ENCODE peak calls at places on chromosome 11, in ten cellular contexts. R is spleen; J is tibial nerve; E is suprapubic skin; Y is PC-3; P is CD8-positive, alpha-beta T cell; C is mucosa of descending colon; F is pancreas; M is GM23338; H is testis. V is an unnamed sample. For H3K4me1, the result is how much of the 10 kb centered on the place peaks cover.

GRCh38 chr11:133403900-133404299 is 128.4 kb downstream of the OPCML start:
- DNase-seq in H (peak), M (peak), C (no peak), E (no peak), P (no peak), Y (no peak), F (no peak), R (no peak), J (no peak), V (no peak)

GRCh38 chr11:94028436-94028835 is 7.3 kb downstream of the HEPHL1 start:
- DNase-seq in J (no peak), Y (peak), R (no peak), M (no peak), C (no peak), E (no peak), H (no peak), P (no peak), F (no peak), V (no peak)

GRCh38 chr11:10302294-10302743 is 2.6 kb upstream of the ADM start:
- DNase-seq in P (no peak), F (peak), R (peak), E (no peak), H (no peak), M (no peak), Y (peak), C (no peak), J (no peak), V (peak)

GRCh38 chr11:27201454-27202302 is 161.1 kb downstream of the BBOX1 start:
- DNase-seq in R (no peak), E (peak), Y (peak), J (peak), M (peak), H (peak), P (no peak), C (peak), F (peak), V (peak)

GRCh38 chr11:26028294-26028954 is 303.5 kb upstream of the ANO3 start:
- DNase-seq in Y (peak), R (no peak), M (no peak), P (no peak), E (no peak), J (no peak), H (no peak), C (no peak), F (no peak), V (no peak)

GRCh38 chr11:111949519-111950426 is 12.6 kb downstream of the DIXDC1 start:
- DNase-seq in Y (no peak), E (no peak), H (no peak), J (no peak), F (no peak), M (no peak), R (no peak), P (no peak), C (no peak), V (no peak)

GRCh38 chr11:119092880-119093665 is 8.4 kb downstream of the HMBS start:
- DNase-seq in Y (peak), R (no peak), P (no peak), M (no peak), E (no peak), J (no peak), F (no peak), H (no peak), C (no peak), V (no peak)

GRCh38 chr11:66846671-66847091 is 3.4 kb downstream of the RCE1 start:
- DNase-seq in M (no peak), J (no peak), Y (peak), P (no peak), E (peak), R (peak), H (peak), F (peak), C (no peak), V (peak)

GRCh38 chr11:66336234-66337102 is at the start of gene RIN1:
- DNase-seq in P (peak), J (no peak), H (no peak), F (peak), R (peak), C (peak), E (no peak), Y (peak), M (peak), V (peak)

GRCh38 chr11:118785362-118785761 is 5.6 kb downstream of the DDX6 start:
- DNase-seq in J (no peak), R (no peak), M (no peak), E (no peak), P (no peak), H (no peak), Y (peak), C (no peak), F (no peak), V (no peak)

GRCh38 chr11:58923300-58923788 is 15.9 kb upstream of the GLYATL1 start:
- DNase-seq in R (no peak), F (no peak), M (peak), P (no peak), Y (peak), J (no peak), E (no peak), H (no peak), C (peak), V (no peak)

GRCh38 chr11:45585205-45585604 is 80.2 kb downstream of the CHST1 start:
- DNase-seq in C (no peak), Y (no peak), E (no peak), F (no peak), M (no peak), J (no peak), R (no peak), P (no peak), H (no peak), V (no peak)

GRCh38 chr11:128906185-128907065 is 15.3 kb downstream of the KCNJ5 start:
- DNase-seq in H (no peak), P (no peak), R (no peak), E (no peak), F (no peak), Y (no peak), J (no peak), M (no peak), C (peak), V (no peak)

GRCh38 chr11:10026514-10026913 is 267.5 kb downstream of the SBF2 start:
- DNase-seq in F (no peak), Y (peak), E (no peak), P (no peak), M (no peak), H (no peak), R (no peak), C (no peak), J (no peak), V (no peak)

GRCh38 chr11:28963189-28963588 is 855.0 kb downstream of the METTL15 start:
- DNase-seq in P (no peak), J (no peak), C (no peak), R (no peak), M (no peak), Y (peak), E (no peak), H (no peak), F (no peak), V (no peak)

GRCh38 chr11:6455070-6455469 is 14.3 kb upstream of the HPX start:
- DNase-seq in Y (no peak), M (no peak), F (no peak), R (no peak), E (no peak), J (no peak), H (no peak), P (no peak), C (no peak), V (no peak)

GRCh38 chr11:66044757-66045156 is 4.2 kb downstream of the GAL3ST3 start:
- DNase-seq in M (no peak), Y (no peak), F (no peak), R (peak), E (no peak), P (no peak), C (no peak), J (no peak), H (no peak), V (no peak)

GRCh38 chr11:64745219-64745522 is 1.2 kb upstream of the RASGRP2 start:
- DNase-seq in J (peak), Y (no peak), R (peak), E (peak), H (peak), C (peak), F (no peak), M (peak), P (peak), V (peak)

GRCh38 chr11:114040706-114041211 is 18.8 kb upstream of the ZBTB16 start:
- DNase-seq in J (no peak), Y (peak), R (no peak), P (no peak), E (no peak), M (no peak), H (no peak), F (peak), C (peak), V (no peak)

GRCh38 chr11:1570001-1570453 is 2.0 kb downstream of the DUSP8 start:
- DNase-seq in H (no peak), Y (no peak), E (no peak), J (no peak), C (peak), R (peak), F (peak), M (no peak), P (peak), V (peak)

GRCh38 chr11:1919428-1920127 is at the start of gene TNNT3:
- DNase-seq in F (no peak), R (peak), C (no peak), Y (no peak), E (no peak), J (no peak), H (no peak), P (no peak), M (no peak), V (peak)

GRCh38 chr11:120239713-120240640 is at the start of gene POU2F3:
- DNase-seq in J (no peak), M (peak), E (no peak), H (no peak), F (peak), C (no peak), Y (no peak), R (peak), P (no peak), V (no peak)

GRCh38 chr11:117390743-117391142 is 63.1 kb downstream of the CEP164 start:
- DNase-seq in R (peak), J (no peak), H (no peak), E (no peak), P (no peak), Y (no peak), M (no peak), C (no peak), F (no peak), V (no peak)

GRCh38 chr11:75524576-75525432 is 937 bp downstream of the GDPD5 start:
- DNase-seq in Y (peak), H (no peak), C (peak), R (peak), F (peak), E (no peak), J (no peak), M (peak), P (peak), V (peak)

GRCh38 chr11:117885777-117886176 is 9.3 kb upstream of the FXYD6 start:
- DNase-seq in P (no peak), R (no peak), E (no peak), J (no peak), H (peak), C (peak), F (no peak), Y (no peak), M (no peak), V (peak)

GRCh38 chr11:8768625-8769333 is 86.2 kb downstream of the RPL27A start:
- DNase-seq in P (no peak), Y (peak), F (peak), E (no peak), M (no peak), R (no peak), J (no peak), C (no peak), H (peak), V (no peak)

GRCh38 chr11:47955356-47955755 is 25.0 kb upstream of the PTPRJ start:
- DNase-seq in J (no peak), R (no peak), M (peak), H (no peak), Y (no peak), P (no peak), C (peak), F (no peak), E (no peak), V (no peak)

GRCh38 chr11:1870721-1871466 is 18.0 kb downstream of the LSP1 start:
- DNase-seq in E (no peak), C (no peak), J (no peak), Y (no peak), M (peak), R (peak), H (no peak), F (peak), P (peak), V (no peak)

GRCh38 chr11:44366741-44367140 is 56.8 kb upstream of the ALX4 start:
- DNase-seq in F (no peak), P (no peak), H (no peak), C (no peak), E (no peak), J (no peak), R (no peak), Y (no peak), M (no peak), V (no peak)

GRCh38 chr11:131817701-131818188 is 447.3 kb downstream of the NTM start:
- DNase-seq in C (no peak), F (no peak), J (no peak), E (no peak), H (no peak), Y (no peak), P (no peak), R (no peak), M (no peak), V (no peak)

GRCh38 chr11:45374130-45374529 is 88.0 kb upstream of the SYT13 start:
- DNase-seq in E (peak), R (no peak), H (no peak), M (no peak), Y (no peak), J (no peak), P (no peak), C (no peak), F (no peak), V (no peak)

GRCh38 chr11:65492637-65493366 is 6.0 kb upstream of the MALAT1 start:
- DNase-seq in J (peak), R (no peak), M (peak), H (peak), Y (no peak), F (peak), C (peak), E (no peak), P (no peak), V (peak)

DNA sequence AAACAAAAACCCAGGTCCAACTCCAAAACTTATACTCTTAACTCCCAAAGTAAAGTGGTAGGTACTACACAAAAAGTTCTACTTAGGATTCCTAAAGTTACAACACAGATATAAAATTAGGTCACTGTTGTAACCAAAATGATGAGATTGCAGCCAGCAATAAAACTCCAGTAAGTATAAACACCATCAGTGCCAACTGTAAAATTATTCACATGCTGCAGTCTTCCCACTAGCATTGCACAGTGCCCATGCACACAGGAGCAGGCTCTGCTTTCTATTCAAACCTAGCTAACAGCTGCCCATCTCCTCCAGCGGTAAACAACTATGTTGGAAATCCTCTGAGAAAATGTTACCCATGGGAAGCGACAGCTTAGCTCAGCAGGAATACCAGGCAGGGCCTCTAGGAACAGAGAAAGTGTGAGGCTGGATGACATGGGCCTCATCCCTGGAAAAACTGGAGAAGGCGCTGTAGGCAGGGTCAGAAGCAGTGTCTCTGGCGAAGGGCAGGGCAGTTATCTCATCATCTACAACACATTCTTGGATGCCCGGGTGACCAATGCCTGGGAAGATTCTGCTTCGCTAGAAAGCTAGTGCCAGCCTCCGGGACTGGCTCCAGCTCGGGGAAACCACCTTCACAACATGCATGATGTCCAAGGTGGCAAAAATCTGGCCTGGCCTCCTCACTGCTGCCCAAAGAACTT is 9.1 kb downstream of the CPT1A start:
- DNase-seq in P (no peak), F (no peak), J (no peak), H (peak), E (no peak), C (peak), M (no peak), R (no peak), Y (no peak), V (no peak)
- TF ChIP-seq CTCF in P (no peak), F (no peak), J (no peak), H (no peak), E (no peak), C (no peak), M (no peak), R (no peak), Y (no peak), V (no peak)

GRCh38 chr11:76672431-76673163 is 2.0 kb upstream of the LRRC32 start:
- DNase-seq in C (peak), P (peak), F (no peak), Y (no peak), R (peak), M (no peak), J (no peak), H (no peak), E (no peak), V (no peak)
- H3K4me3 ChIP-seq in C (no peak), P (peak), F (no peak), Y (no peak), R (peak), M (no peak), J (no peak), H (no peak), E (no peak), V (no peak)

DNA sequence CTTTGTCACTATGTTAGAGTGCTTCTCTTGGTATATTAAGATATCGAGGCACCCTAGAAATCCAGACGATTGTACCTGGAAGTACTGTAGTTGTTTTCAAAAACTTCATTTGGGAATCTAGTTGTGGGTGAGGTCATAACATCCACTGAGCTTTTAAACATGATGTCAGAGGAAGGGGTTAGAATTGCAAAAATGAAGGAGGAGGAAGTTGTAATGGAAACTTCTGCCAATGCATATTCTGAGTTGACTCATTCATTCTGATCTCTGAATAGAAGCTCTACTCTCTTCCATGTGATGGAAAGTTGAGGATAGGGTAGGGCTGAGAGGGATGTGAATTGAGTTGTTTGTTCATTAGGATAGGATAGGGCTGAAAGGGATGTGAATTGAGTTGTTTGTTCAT is 7.7 kb downstream of the CD44 start:
- DNase-seq in H (no peak), P (no peak), R (no peak), M (no peak), J (no peak), Y (no peak), E (no peak), F (no peak), C (no peak), V (no peak)
- H3K4me1 ChIP-seq in H (under half), P (half or more), R (half or more), M (under half), J (under half), Y (half or more), E (half or more), F (under half), C (under half), V (under half)

GRCh38 chr11:61577383-61578118 is 3.3 kb downstream of the SYT7 start:
- DNase-seq in F (no peak), H (peak), M (peak), R (no peak), Y (peak), E (no peak), P (no peak), J (no peak), C (no peak), V (no peak)
- TF ChIP-seq CTCF in F (no peak), H (no peak), M (peak), R (no peak), Y (peak), E (no peak), P (no peak), J (no peak), C (no peak), V (no peak)

DNA sequence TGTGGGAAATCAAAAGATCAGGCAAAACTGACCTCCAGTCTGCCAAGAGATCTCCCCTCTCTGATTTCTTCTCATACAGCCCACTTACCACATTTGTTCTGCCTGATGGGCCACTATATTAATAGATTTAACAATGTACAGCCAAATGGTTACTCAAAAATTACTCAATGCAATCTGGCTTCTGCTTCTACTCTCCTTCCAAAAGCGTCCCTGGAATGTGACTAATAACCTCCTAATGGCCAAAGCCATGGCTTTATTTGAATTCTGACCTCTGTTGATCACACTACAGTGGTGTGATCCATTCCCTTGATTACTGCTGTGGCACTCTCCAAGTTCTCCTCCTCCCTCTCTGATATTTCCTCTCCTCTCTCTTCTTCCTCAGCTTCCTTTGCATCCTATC is 86.2 kb downstream of the MPPED2 start:
- DNase-seq in M (no peak), C (no peak), H (no peak), E (no peak), P (no peak), J (no peak), R (no peak), Y (no peak), F (no peak), V (no peak)
- H3K4me3 ChIP-seq in M (no peak), C (no peak), H (no peak), E (no peak), P (no peak), J (no peak), R (no peak), Y (no peak), F (no peak), V (no peak)

GRCh38 chr11:34441814-34442213 is 3.1 kb downstream of the CAT start:
- DNase-seq in Y (no peak), C (no peak), H (no peak), E (no peak), J (no peak), P (no peak), F (no peak), R (no peak), M (no peak), V (no peak)
- H3K4me1 ChIP-seq in Y (under half), C (under half), H (under half), E (under half), J (under half), P (under half), F (under half), R (under half), M (under half), V (under half)

GRCh38 chr11:79062814-79063762 is 377.7 kb downstream of the TENM4 start:
- DNase-seq in E (no peak), C (peak), F (peak), J (no peak), P (no peak), Y (peak), M (peak), H (peak), R (no peak), V (no peak)
- TF ChIP-seq CTCF in E (no peak), C (no peak), F (peak), J (no peak), P (no peak), Y (peak), M (peak), H (peak), R (no peak), V (no peak)

DNA sequence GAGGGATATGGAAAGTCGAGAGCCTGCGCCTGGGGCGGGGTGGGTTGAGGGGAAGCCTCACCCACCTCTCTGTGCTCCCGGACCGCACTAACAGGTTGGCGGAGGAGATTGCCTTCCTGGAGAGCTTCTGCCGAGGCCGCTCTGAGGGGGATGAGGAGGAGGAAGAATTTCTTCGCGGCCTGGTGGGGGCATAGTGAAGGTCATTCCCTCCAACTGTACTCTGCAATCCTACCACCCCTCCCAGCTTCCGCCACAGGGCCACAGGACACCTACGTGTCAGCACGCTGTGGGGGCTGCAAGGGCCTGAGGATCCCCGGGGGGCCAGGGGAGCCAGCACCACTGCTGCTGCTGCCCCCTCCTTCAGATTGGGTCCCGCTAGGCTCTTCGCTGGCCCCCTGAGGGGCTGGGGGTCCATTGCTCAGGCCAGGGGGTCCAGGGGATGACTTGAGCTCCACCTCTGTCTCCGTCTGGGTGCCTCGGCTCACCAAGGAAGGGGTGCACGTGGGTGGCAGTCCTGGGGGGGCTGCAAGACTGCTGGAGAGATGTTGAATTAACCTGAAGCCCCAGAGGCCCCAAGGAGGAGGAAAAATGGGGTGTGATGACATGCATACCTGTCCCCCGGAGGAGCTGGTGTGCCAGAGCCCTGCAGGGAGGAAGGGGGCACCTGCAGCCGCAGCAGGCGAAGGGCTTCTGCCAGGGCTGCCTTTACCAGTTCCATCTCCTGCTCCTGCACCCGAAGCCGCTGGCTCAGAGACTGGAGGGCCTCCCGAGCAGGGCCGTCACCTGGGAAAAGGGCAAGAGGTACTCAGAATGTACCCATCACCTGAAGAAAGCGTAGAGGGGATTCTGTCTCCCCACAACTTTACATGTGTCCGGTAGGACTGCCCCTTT is 1.5 kb downstream of the EML3 start:
- DNase-seq in Y (no peak), M (no peak), P (no peak), R (peak), H (no peak), C (no peak), J (no peak), E (no peak), F (no peak), V (no peak)
- H3K4me3 ChIP-seq in Y (peak), M (peak), P (peak), R (peak), H (peak), C (no peak), J (peak), E (peak), F (peak), V (peak)

GRCh38 chr11:12745787-12746186 is 71.6 kb downstream of the TEAD1 start:
- DNase-seq in F (no peak), J (no peak), Y (no peak), R (no peak), P (no peak), E (no peak), M (no peak), H (no peak), C (no peak), V (no peak)
- H3K4me1 ChIP-seq in F (under half), J (under half), Y (under half), R (under half), P (under half), E (under half), M (half or more), H (under half), C (under half), V (under half)